ENCODE peak calls at places on chromosome 16, in six cellular contexts. I is mesendoderm, B is globus pallidus, F is OCI-M1, P is germinal center, W is T-helper 2 cell. N is an unnamed sample.

GRCh38 chr16:50878966-50879615 is 137.2 kb downstream of the CYLD start:
- DNase-seq in I (peak), P (no peak), W (no peak), F (no peak), B (peak), N (no peak)

GRCh38 chr16:75433732-75434413 is 570 bp upstream of the CFDP1 start:
- DNase-seq in I (peak), B (no peak), P (peak), F (peak), W (peak), N (no peak)

GRCh38 chr16:87384162-87384999 is 805 bp upstream of the FBXO31 start:
- DNase-seq in I (no peak), B (no peak), P (no peak), F (no peak), W (no peak), N (no peak)

GRCh38 chr16:70704586-70704985 is 18.7 kb upstream of the MTSS2 start:
- DNase-seq in P (no peak), I (no peak), B (no peak), W (no peak), F (no peak), N (no peak)

GRCh38 chr16:48611329-48612137 is 1.6 kb upstream of the N4BP1 start:
- DNase-seq in W (peak), P (no peak), I (peak), F (no peak), B (no peak), N (peak)

GRCh38 chr16:87790278-87791023 is 24.7 kb upstream of the KLHDC4 start:
- DNase-seq in F (no peak), P (no peak), W (no peak), I (no peak), B (peak), N (no peak)

GRCh38 chr16:54477766-54478165 is 191.2 kb upstream of the IRX3 start:
- DNase-seq in P (no peak), B (no peak), F (no peak), W (no peak), I (no peak), N (no peak)

GRCh38 chr16:85200471-85201278 is 88.4 kb upstream of the CIBAR2 start:
- DNase-seq in B (no peak), W (no peak), F (no peak), I (no peak), P (no peak), N (no peak)

GRCh38 chr16:20611975-20612471 is 35.9 kb upstream of the ACSM2B start:
- DNase-seq in F (no peak), B (peak), P (no peak), I (no peak), W (no peak), N (no peak)

GRCh38 chr16:3215601-3216262 is 19.2 kb downstream of the ZNF200 start:
- DNase-seq in W (no peak), F (no peak), B (no peak), I (no peak), P (no peak), N (no peak)

GRCh38 chr16:23125277-23125676 is 24.0 kb downstream of the USP31 start:
- DNase-seq in I (no peak), B (no peak), W (no peak), P (no peak), F (no peak), N (no peak)

GRCh38 chr16:27638833-27639587 is 89.1 kb downstream of the KATNIP start:
- DNase-seq in B (no peak), W (no peak), I (no peak), P (no peak), F (no peak), N (no peak)

GRCh38 chr16:56311208-56312027 is 113.9 kb downstream of the AMFR start:
- DNase-seq in B (no peak), I (peak), P (peak), W (no peak), F (no peak), N (no peak)

GRCh38 chr16:2458887-2459646 is 842 bp upstream of the TEDC2 start:
- DNase-seq in W (no peak), P (peak), I (no peak), F (no peak), B (no peak), N (no peak)

GRCh38 chr16:200388-200787 is 20.1 kb downstream of the HBQ1 start:
- DNase-seq in F (no peak), P (no peak), W (no peak), B (no peak), I (peak), N (no peak)

GRCh38 chr16:15732416-15732815 is 82.4 kb downstream of the NDE1 start:
- DNase-seq in F (no peak), I (no peak), P (no peak), W (no peak), B (no peak), N (no peak)

GRCh38 chr16:6558661-6559060 is 774.0 kb upstream of the RBFOX1 start:
- DNase-seq in W (no peak), B (no peak), I (peak), F (no peak), P (no peak), N (no peak)

GRCh38 chr16:50102046-50102756 is 36.4 kb downstream of the HEATR3 start:
- DNase-seq in B (no peak), W (no peak), F (no peak), I (no peak), P (no peak), N (no peak)

GRCh38 chr16:13866073-13866472 is 53.9 kb upstream of the ERCC4 start:
- DNase-seq in P (peak), W (no peak), B (peak), I (peak), F (peak), N (no peak)

GRCh38 chr16:1773703-1774455 is 945 bp upstream of the MRPS34 start:
- DNase-seq in I (no peak), F (peak), B (no peak), W (no peak), P (peak), N (no peak)

GRCh38 chr16:17302213-17302612 is 168.5 kb downstream of the XYLT1 start:
- DNase-seq in B (no peak), F (no peak), I (no peak), W (no peak), P (peak), N (no peak)

GRCh38 chr16:49183911-49184310 is 97.7 kb downstream of the CBLN1 start:
- DNase-seq in P (peak), I (peak), F (peak), B (no peak), W (no peak), N (no peak)

GRCh38 chr16:67392301-67393059 is 818 bp downstream of the TPPP3 start:
- DNase-seq in W (no peak), P (no peak), F (no peak), I (no peak), B (no peak), N (no peak)

GRCh38 chr16:70253291-70254094 is 1.8 kb upstream of the EXOSC6 start:
- DNase-seq in F (peak), I (peak), P (peak), W (no peak), B (no peak), N (no peak)

GRCh38 chr16:51148674-51149228 is 2.3 kb downstream of the SALL1 start:
- DNase-seq in I (no peak), W (no peak), P (no peak), F (no peak), B (no peak), N (no peak)

GRCh38 chr16:4227040-4227332 is 14.9 kb downstream of the SRL start:
- DNase-seq in P (no peak), F (no peak), B (no peak), W (no peak), I (no peak), N (no peak)

GRCh38 chr16:56625943-56626654 is 518 bp downstream of the MT1E start:
- DNase-seq in W (no peak), F (no peak), P (no peak), B (no peak), I (no peak), N (no peak)

GRCh38 chr16:371729-372521 is 1.6 kb upstream of the MRPL28 start:
- DNase-seq in F (no peak), W (no peak), P (no peak), I (no peak), B (no peak), N (no peak)

GRCh38 chr16:81650982-81651562 is 128.0 kb upstream of the PLCG2 start:
- DNase-seq in W (no peak), P (no peak), I (peak), B (no peak), F (peak), N (no peak)

GRCh38 chr16:17237350-17237944 is 233.3 kb downstream of the XYLT1 start:
- DNase-seq in B (no peak), W (no peak), I (no peak), F (no peak), P (no peak), N (no peak)

GRCh38 chr16:56451753-56452689 is 667 bp downstream of the OGFOD1 start:
- DNase-seq in B (peak), I (peak), F (peak), P (peak), W (no peak), N (no peak)

GRCh38 chr16:22622703-22623102 is 112.0 kb downstream of the NPIPB5 start:
- DNase-seq in B (no peak), I (no peak), F (no peak), P (no peak), W (no peak), N (no peak)